ENCODE peak calls at places on chromosomes 2 and 18, in eight cellular contexts. U, R, J, H, Y, D, V and S are unnamed samples.

GRCh38 chr2:123438277-123439050 is 586.6 kb upstream of the CNTNAP5 start:
- DNase-seq in U (no peak), Y (no peak), R (no peak), H (no peak), V (no peak), J (no peak), D (no peak), S (no peak)

GRCh38 chr2:8119782-8120551 is 561.9 kb upstream of the ID2 start:
- DNase-seq in Y (peak; percentile 47), V (no peak), H (no peak), D (no peak), J (no peak), U (no peak), R (peak; percentile 55), S (no peak)

GRCh38 chr2:28276076-28276618 is 116.5 kb upstream of the FOSL2 start:
- DNase-seq in J (no peak), U (no peak), Y (peak; percentile 98), R (peak; percentile 99), D (no peak), V (no peak), H (no peak), S (no peak)

GRCh38 chr2:854460-854859 is 96.2 kb upstream of the SNTG2 start:
- DNase-seq in V (no peak), J (peak; percentile 61), D (peak; percentile 44), Y (no peak), R (no peak), U (no peak), H (peak; percentile 95), S (no peak)

GRCh38 chr2:6826081-6826913 is 39.4 kb downstream of the CMPK2 start:
- DNase-seq in H (peak; percentile 76), U (peak; percentile 46), V (no peak), R (peak; percentile 71), Y (peak; percentile 60), D (no peak), J (peak; percentile 15), S (no peak)

GRCh38 chr2:202721621-202722020 is 86.9 kb downstream of the FAM117B start:
- DNase-seq in J (no peak), Y (peak; percentile 47), H (no peak), V (no peak), D (no peak), U (no peak), R (peak; percentile 32), S (no peak)

GRCh38 chr2:127065932-127066318 is 41.0 kb downstream of the BIN1 start:
- DNase-seq in D (no peak), H (no peak), V (no peak), Y (no peak), U (no peak), J (no peak), R (no peak), S (no peak)

GRCh38 chr2:200765139-200765951 is 46.4 kb upstream of the BZW1 start:
- DNase-seq in U (no peak), H (no peak), J (no peak), R (peak; percentile 97), Y (peak; percentile 82), D (no peak), V (no peak), S (no peak)

GRCh38 chr18:40012931-40013609 is 1942.0 kb upstream of the PIK3C3 start:
- DNase-seq in J (no peak), U (no peak), V (no peak), R (peak; percentile 76), H (no peak), D (no peak), Y (peak; percentile 14), S (no peak)

GRCh38 chr18:49461602-49461977 is 1.1 kb upstream of the DYM start:
- DNase-seq in U (no peak), Y (no peak), J (no peak), D (no peak), V (no peak), R (no peak), H (no peak), S (no peak)

GRCh38 chr18:22169011-22169888 is at the start of gene GATA6:
- DNase-seq in D (peak; percentile 78), H (peak; percentile 87), R (peak; percentile 93), J (peak; percentile 90), U (peak; percentile 33), Y (peak; percentile 57), V (no peak), S (peak; percentile 80)

GRCh38 chr2:105194022-105194681 is 47.4 kb upstream of the GPR45 start:
- DNase-seq in D (no peak), Y (no peak), J (no peak), R (no peak), H (no peak), V (no peak), U (no peak), S (no peak)

GRCh38 chr2:6846967-6847695 is 18.6 kb downstream of the CMPK2 start:
- DNase-seq in U (no peak), V (no peak), Y (no peak), J (no peak), D (no peak), R (no peak), H (no peak), S (no peak)

GRCh38 chr2:38598200-38598990 is 4.3 kb downstream of the HNRNPLL start:
- DNase-seq in H (no peak), V (no peak), Y (no peak), R (no peak), J (no peak), D (no peak), U (no peak), S (no peak)

GRCh38 chr2:19195681-19196080 is 162.7 kb downstream of the OSR1 start:
- DNase-seq in H (no peak), D (no peak), V (no peak), R (no peak), Y (no peak), U (no peak), J (no peak), S (no peak)

GRCh38 chr2:42100696-42101585 is 53.1 kb downstream of the PKDCC start:
- DNase-seq in J (no peak), Y (no peak), D (peak; percentile 45), V (no peak), H (peak; percentile 77), U (peak; percentile 59), R (peak; percentile 86), S (no peak)

GRCh38 chr2:10148268-10148667 is 25.7 kb downstream of the RRM2 start:
- DNase-seq in D (no peak), V (no peak), J (no peak), R (no peak), U (no peak), H (no peak), Y (no peak), S (no peak)

GRCh38 chr2:8009010-8009597 is 672.8 kb upstream of the ID2 start:
- DNase-seq in R (peak; percentile 34), D (no peak), Y (no peak), U (no peak), J (no peak), V (no peak), H (peak; percentile 16), S (no peak)

GRCh38 chr2:203122317-203122998 is 107.8 kb downstream of the NBEAL1 start:
- DNase-seq in J (no peak), Y (no peak), V (no peak), D (no peak), H (no peak), U (no peak), R (no peak), S (no peak)

GRCh38 chr2:37768491-37768925 is 97.1 kb upstream of the CDC42EP3 start:
- DNase-seq in U (no peak), V (no peak), J (no peak), H (no peak), R (peak; percentile 94), D (no peak), Y (peak; percentile 71), S (no peak)